ENCODE peak calls at places on chromosomes 4 and X, in ten cellular contexts. One of them, this sample, is unnamed.
A peak's percentile ranks its signal among the peaks of the same experiment; 100 is the strongest.

GRCh38 chrX:106615041-106615440 is 3.3 kb downstream of the RADX start:
- DNase-seq in dorsolateral prefrontal cortex: no peak
- DNase-seq in K562: no peak
- DNase-seq in CD4-positive, alpha-beta T cell: no peak
- DNase-seq in fibroblast of lung: peak; percentile 17
- DNase-seq in colonic mucosa: no peak
- DNase-seq in A673: no peak
- DNase-seq in left ventricle myocardium inferior: no peak
- DNase-seq in sigmoid colon: no peak
- DNase-seq in endodermal cell: no peak
- DNase-seq in this sample: no peak

GRCh38 chrX:22674947-22675346 is 324.8 kb upstream of the DDX53 start:
- DNase-seq in fibroblast of lung: no peak
- DNase-seq in CD4-positive, alpha-beta T cell: no peak
- DNase-seq in dorsolateral prefrontal cortex: no peak
- DNase-seq in A673: no peak
- DNase-seq in colonic mucosa: no peak
- DNase-seq in sigmoid colon: no peak
- DNase-seq in left ventricle myocardium inferior: no peak
- DNase-seq in endodermal cell: no peak
- DNase-seq in K562: no peak
- DNase-seq in this sample: no peak

GRCh38 chr4:3290889-3291321 is 1.9 kb upstream of the RGS12 start:
- DNase-seq in left ventricle myocardium inferior: no peak
- DNase-seq in A673: no peak
- DNase-seq in CD4-positive, alpha-beta T cell: no peak
- DNase-seq in fibroblast of lung: no peak
- DNase-seq in colonic mucosa: peak; percentile 20
- DNase-seq in endodermal cell: no peak
- DNase-seq in K562: no peak
- DNase-seq in sigmoid colon: no peak
- DNase-seq in dorsolateral prefrontal cortex: no peak
- DNase-seq in this sample: peak; percentile 71

GRCh38 chr4:43898836-43899235 is 549.8 kb downstream of the KCTD8 start:
- DNase-seq in fibroblast of lung: no peak
- DNase-seq in CD4-positive, alpha-beta T cell: no peak
- DNase-seq in K562: no peak
- DNase-seq in A673: no peak
- DNase-seq in endodermal cell: no peak
- DNase-seq in sigmoid colon: no peak
- DNase-seq in left ventricle myocardium inferior: no peak
- DNase-seq in dorsolateral prefrontal cortex: no peak
- DNase-seq in colonic mucosa: no peak
- DNase-seq in this sample: no peak

GRCh38 chr4:34046580-34046979 is 2197.7 kb downstream of the ARAP2 start:
- DNase-seq in A673: no peak
- DNase-seq in sigmoid colon: no peak
- DNase-seq in endodermal cell: no peak
- DNase-seq in dorsolateral prefrontal cortex: no peak
- DNase-seq in K562: no peak
- DNase-seq in left ventricle myocardium inferior: no peak
- DNase-seq in fibroblast of lung: peak; percentile 66
- DNase-seq in colonic mucosa: no peak
- DNase-seq in CD4-positive, alpha-beta T cell: no peak
- DNase-seq in this sample: no peak

GRCh38 chr4:40840985-40841571 is 91.3 kb downstream of the NSUN7 start:
- DNase-seq in CD4-positive, alpha-beta T cell: peak; percentile 66
- DNase-seq in A673: peak; percentile 91
- DNase-seq in left ventricle myocardium inferior: peak; percentile 64
- DNase-seq in dorsolateral prefrontal cortex: peak; percentile 75
- DNase-seq in fibroblast of lung: peak; percentile 86
- DNase-seq in sigmoid colon: peak; percentile 66
- DNase-seq in endodermal cell: peak; percentile 99
- DNase-seq in K562: peak; percentile 59
- DNase-seq in colonic mucosa: peak; percentile 83
- DNase-seq in this sample: no peak

GRCh38 chrX:120752431-120753128 is 122.7 kb upstream of the C1GALT1C1 start:
- DNase-seq in fibroblast of lung: no peak
- DNase-seq in K562: no peak
- DNase-seq in dorsolateral prefrontal cortex: no peak
- DNase-seq in left ventricle myocardium inferior: no peak
- DNase-seq in CD4-positive, alpha-beta T cell: no peak
- DNase-seq in colonic mucosa: no peak
- DNase-seq in endodermal cell: no peak
- DNase-seq in sigmoid colon: no peak
- DNase-seq in A673: no peak
- DNase-seq in this sample: no peak

GRCh38 chrX:17443546-17443945 is 68.5 kb downstream of the NHS start:
- DNase-seq in left ventricle myocardium inferior: no peak
- DNase-seq in dorsolateral prefrontal cortex: no peak
- DNase-seq in colonic mucosa: no peak
- DNase-seq in fibroblast of lung: no peak
- DNase-seq in A673: no peak
- DNase-seq in endodermal cell: no peak
- DNase-seq in K562: no peak
- DNase-seq in sigmoid colon: no peak
- DNase-seq in CD4-positive, alpha-beta T cell: no peak
- DNase-seq in this sample: no peak

GRCh38 chrX:47815901-47816845 is 20.5 kb upstream of the ZNF81 start:
- DNase-seq in colonic mucosa: peak; percentile 64
- DNase-seq in left ventricle myocardium inferior: no peak
- DNase-seq in sigmoid colon: no peak
- DNase-seq in CD4-positive, alpha-beta T cell: no peak
- DNase-seq in dorsolateral prefrontal cortex: no peak
- DNase-seq in fibroblast of lung: peak; percentile 9
- DNase-seq in endodermal cell: peak; percentile 77
- DNase-seq in K562: no peak
- DNase-seq in A673: no peak
- DNase-seq in this sample: no peak

GRCh38 chr4:185143596-185143969 is 517 bp downstream of the SLC25A4 start:
- DNase-seq in A673: peak; percentile 22
- DNase-seq in left ventricle myocardium inferior: peak; percentile 75
- DNase-seq in fibroblast of lung: peak; percentile 38
- DNase-seq in sigmoid colon: peak; percentile 96
- DNase-seq in dorsolateral prefrontal cortex: peak; percentile 26
- DNase-seq in K562: no peak
- DNase-seq in endodermal cell: no peak
- DNase-seq in CD4-positive, alpha-beta T cell: peak; percentile 20
- DNase-seq in colonic mucosa: peak; percentile 49
- DNase-seq in this sample: peak; percentile 91

GRCh38 chr4:40301592-40301991 is 33.5 kb upstream of the CHRNA9 start:
- DNase-seq in CD4-positive, alpha-beta T cell: peak; percentile 83
- DNase-seq in fibroblast of lung: no peak
- DNase-seq in endodermal cell: no peak
- DNase-seq in sigmoid colon: peak; percentile 47
- DNase-seq in dorsolateral prefrontal cortex: no peak
- DNase-seq in K562: no peak
- DNase-seq in colonic mucosa: no peak
- DNase-seq in left ventricle myocardium inferior: no peak
- DNase-seq in A673: no peak
- DNase-seq in this sample: no peak

GRCh38 chr4:140952709-140953108 is 180.6 kb downstream of the RNF150 start:
- DNase-seq in endodermal cell: no peak
- DNase-seq in CD4-positive, alpha-beta T cell: no peak
- DNase-seq in K562: no peak
- DNase-seq in sigmoid colon: no peak
- DNase-seq in left ventricle myocardium inferior: no peak
- DNase-seq in dorsolateral prefrontal cortex: no peak
- DNase-seq in fibroblast of lung: peak; percentile 74
- DNase-seq in A673: no peak
- DNase-seq in colonic mucosa: no peak
- DNase-seq in this sample: no peak

GRCh38 chrX:153636716-153637115 is 10.3 kb upstream of the DUSP9 start:
- DNase-seq in dorsolateral prefrontal cortex: no peak
- DNase-seq in sigmoid colon: peak; percentile 40
- DNase-seq in endodermal cell: no peak
- DNase-seq in left ventricle myocardium inferior: no peak
- DNase-seq in K562: no peak
- DNase-seq in fibroblast of lung: no peak
- DNase-seq in CD4-positive, alpha-beta T cell: no peak
- DNase-seq in colonic mucosa: no peak
- DNase-seq in A673: no peak
- DNase-seq in this sample: no peak
- H3K27ac ChIP-seq in dorsolateral prefrontal cortex: no peak overlapping the region
- H3K27ac ChIP-seq in sigmoid colon: no peak overlapping the region
- H3K27ac ChIP-seq in endodermal cell: no peak overlapping the region
- H3K27ac ChIP-seq in left ventricle myocardium inferior: no peak overlapping the region
- H3K27ac ChIP-seq in K562: no peak overlapping the region
- H3K27ac ChIP-seq in fibroblast of lung: no peak overlapping the region
- H3K27ac ChIP-seq in CD4-positive, alpha-beta T cell: no peak overlapping the region
- H3K27ac ChIP-seq in colonic mucosa: no peak overlapping the region
- H3K27ac ChIP-seq in A673: no peak overlapping the region
- H3K27ac ChIP-seq in this sample: no peak overlapping the region

GRCh38 chr4:26081795-26082498 is 167.9 kb downstream of the SMIM20 start:
- DNase-seq in sigmoid colon: no peak
- DNase-seq in endodermal cell: no peak
- DNase-seq in fibroblast of lung: peak; percentile 49
- DNase-seq in K562: peak; percentile 59
- DNase-seq in dorsolateral prefrontal cortex: no peak
- DNase-seq in left ventricle myocardium inferior: no peak
- DNase-seq in colonic mucosa: no peak
- DNase-seq in A673: peak; percentile 59
- DNase-seq in CD4-positive, alpha-beta T cell: no peak
- DNase-seq in this sample: no peak
- TF ChIP-seq CTCF in sigmoid colon: peak; percentile 77
- TF ChIP-seq CTCF in endodermal cell: peak; percentile 86
- TF ChIP-seq CTCF in fibroblast of lung: peak; percentile 48
- TF ChIP-seq CTCF in K562: peak; percentile 46
- TF ChIP-seq CTCF in dorsolateral prefrontal cortex: peak; percentile 80
- TF ChIP-seq CTCF in left ventricle myocardium inferior: peak; percentile 79
- TF ChIP-seq CTCF in colonic mucosa: peak; percentile 76
- TF ChIP-seq CTCF in A673: peak; percentile 84
- TF ChIP-seq CTCF in CD4-positive, alpha-beta T cell: peak; percentile 79
- TF ChIP-seq CTCF in this sample: peak; percentile 58

GRCh38 chr4:26229974-26230373 is 90.8 kb upstream of the RBPJ start:
- DNase-seq in A673: no peak
- DNase-seq in CD4-positive, alpha-beta T cell: no peak
- DNase-seq in left ventricle myocardium inferior: no peak
- DNase-seq in K562: no peak
- DNase-seq in colonic mucosa: no peak
- DNase-seq in endodermal cell: no peak
- DNase-seq in dorsolateral prefrontal cortex: no peak
- DNase-seq in fibroblast of lung: no peak
- DNase-seq in sigmoid colon: no peak
- DNase-seq in this sample: no peak

GRCh38 chr4:26228883-26229282 is 91.9 kb upstream of the RBPJ start:
- DNase-seq in CD4-positive, alpha-beta T cell: no peak
- DNase-seq in colonic mucosa: no peak
- DNase-seq in dorsolateral prefrontal cortex: no peak
- DNase-seq in K562: no peak
- DNase-seq in endodermal cell: no peak
- DNase-seq in fibroblast of lung: no peak
- DNase-seq in A673: no peak
- DNase-seq in sigmoid colon: no peak
- DNase-seq in left ventricle myocardium inferior: no peak
- DNase-seq in this sample: no peak

GRCh38 chr4:26227827-26228226 is 93.0 kb upstream of the RBPJ start:
- DNase-seq in colonic mucosa: no peak
- DNase-seq in sigmoid colon: no peak
- DNase-seq in CD4-positive, alpha-beta T cell: no peak
- DNase-seq in left ventricle myocardium inferior: no peak
- DNase-seq in fibroblast of lung: no peak
- DNase-seq in dorsolateral prefrontal cortex: no peak
- DNase-seq in endodermal cell: no peak
- DNase-seq in K562: no peak
- DNase-seq in A673: no peak
- DNase-seq in this sample: no peak

GRCh38 chr4:26223160-26223559 is 97.7 kb upstream of the RBPJ start:
- DNase-seq in K562: no peak
- DNase-seq in CD4-positive, alpha-beta T cell: no peak
- DNase-seq in left ventricle myocardium inferior: no peak
- DNase-seq in endodermal cell: no peak
- DNase-seq in dorsolateral prefrontal cortex: no peak
- DNase-seq in sigmoid colon: no peak
- DNase-seq in A673: no peak
- DNase-seq in fibroblast of lung: peak; percentile 74
- DNase-seq in colonic mucosa: no peak
- DNase-seq in this sample: no peak

DNA sequence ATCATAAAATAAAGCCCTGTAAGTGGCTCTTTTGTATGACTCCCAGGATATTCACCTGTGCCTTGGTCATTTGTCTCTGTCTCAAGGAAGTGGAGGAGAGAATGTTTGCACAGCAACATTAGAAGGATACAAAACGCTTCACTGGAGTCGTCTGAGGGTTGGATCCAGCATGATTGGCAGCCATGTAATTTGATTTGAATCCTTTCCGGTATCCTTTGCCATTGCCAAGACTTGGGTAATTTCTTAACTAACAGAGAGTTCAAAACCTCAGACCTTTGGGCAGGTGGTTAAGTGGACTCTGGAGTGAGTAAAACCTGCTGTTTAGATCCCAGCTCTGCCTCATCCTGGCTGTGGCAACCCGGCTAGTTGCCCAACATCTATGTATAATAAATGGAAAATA is 93.8 kb upstream of the RBPJ start:
- DNase-seq in sigmoid colon: no peak
- DNase-seq in A673: no peak
- DNase-seq in K562: no peak
- DNase-seq in endodermal cell: no peak
- DNase-seq in CD4-positive, alpha-beta T cell: no peak
- DNase-seq in fibroblast of lung: no peak
- DNase-seq in left ventricle myocardium inferior: no peak
- DNase-seq in colonic mucosa: no peak
- DNase-seq in dorsolateral prefrontal cortex: no peak
- DNase-seq in this sample: no peak
- H3K27ac ChIP-seq in sigmoid colon: no peak overlapping the region
- H3K27ac ChIP-seq in A673: no peak overlapping the region
- H3K27ac ChIP-seq in K562: no peak overlapping the region
- H3K27ac ChIP-seq in endodermal cell: no peak overlapping the region
- H3K27ac ChIP-seq in CD4-positive, alpha-beta T cell: no peak overlapping the region
- H3K27ac ChIP-seq in fibroblast of lung: no peak overlapping the region
- H3K27ac ChIP-seq in left ventricle myocardium inferior: no peak overlapping the region
- H3K27ac ChIP-seq in colonic mucosa: no peak overlapping the region
- H3K27ac ChIP-seq in dorsolateral prefrontal cortex: no peak overlapping the region
- H3K27ac ChIP-seq in this sample: no peak overlapping the region

DNA sequence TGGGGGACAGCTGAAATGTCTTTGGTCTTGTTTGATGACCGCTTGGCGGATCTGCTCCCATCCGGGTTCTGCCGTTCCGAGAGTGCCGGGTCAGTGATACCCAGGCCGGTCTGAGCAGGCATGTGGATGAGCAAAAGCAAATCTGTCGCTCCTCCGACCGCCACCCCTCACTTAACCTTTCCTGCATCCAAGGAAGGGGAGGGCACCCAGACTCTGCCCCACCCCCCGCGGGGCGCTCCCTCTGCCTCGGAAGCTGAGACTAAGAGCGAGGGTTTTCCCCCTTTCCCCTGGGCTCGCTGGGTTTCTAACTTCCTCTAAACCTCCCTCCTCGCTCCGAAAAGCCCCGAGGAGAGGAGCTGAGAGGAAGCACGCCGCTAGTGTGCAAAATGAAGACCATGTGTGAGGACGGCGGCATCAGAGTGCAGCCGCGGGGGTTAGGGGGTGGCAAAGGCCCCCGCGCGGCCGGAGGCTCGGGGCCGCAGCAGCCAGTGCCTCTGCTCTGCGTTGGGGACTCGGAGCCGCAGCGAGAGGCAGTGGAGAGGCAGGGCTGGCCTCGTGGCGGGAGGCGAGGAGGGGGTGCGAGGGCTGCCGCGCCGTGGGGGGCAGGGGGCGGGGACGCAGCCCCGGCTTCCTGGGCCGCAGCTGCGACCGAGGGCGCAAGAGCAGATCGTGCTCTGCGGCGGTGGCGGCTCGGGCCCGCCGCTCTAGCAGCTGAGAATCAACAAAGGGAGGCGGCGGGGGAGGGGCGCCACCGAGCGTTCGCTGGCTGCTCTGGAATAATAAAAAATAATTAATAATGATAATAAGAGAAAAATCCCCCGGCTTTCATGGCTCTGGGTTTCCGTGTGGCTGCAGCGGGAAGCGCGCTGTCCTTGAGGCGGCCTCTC is 55.8 kb upstream of the BCOR start:
- DNase-seq in sigmoid colon: peak; percentile 73
- DNase-seq in endodermal cell: peak; percentile 83
- DNase-seq in fibroblast of lung: no peak
- DNase-seq in CD4-positive, alpha-beta T cell: peak; percentile 37
- DNase-seq in dorsolateral prefrontal cortex: no peak
- DNase-seq in K562: peak; percentile 67
- DNase-seq in colonic mucosa: peak; percentile 71
- DNase-seq in left ventricle myocardium inferior: peak; percentile 49
- DNase-seq in A673: peak; percentile 70
- DNase-seq in this sample: no peak
- TF ChIP-seq CTCF in sigmoid colon: no peak
- TF ChIP-seq CTCF in endodermal cell: peak; percentile 37
- TF ChIP-seq CTCF in fibroblast of lung: no peak
- TF ChIP-seq CTCF in CD4-positive, alpha-beta T cell: no peak
- TF ChIP-seq CTCF in dorsolateral prefrontal cortex: peak; percentile 22
- TF ChIP-seq CTCF in K562: peak; percentile 10
- TF ChIP-seq CTCF in colonic mucosa: no peak
- TF ChIP-seq CTCF in left ventricle myocardium inferior: peak; percentile 29
- TF ChIP-seq CTCF in A673: no peak
- TF ChIP-seq CTCF in this sample: no peak